ENCODE peak calls at places on chromosomes 2 and 18, in five cellular contexts. One of them, this sample, is unnamed.

GRCh38 chr2:216372761-216373291 is 543 bp upstream of the MARCHF4 start:
- DNase-seq in astrocyte: peak; percentile 92
- DNase-seq in activated CD8-positive, alpha-beta memory T cell treated with anti-CD3 and anti-CD28 coated beads, Interleukin-2, amount 50 U/mL, for 48 hours: no peak
- DNase-seq in DMS 273 treated with DMSO at 0.1 percent for 48 hours: no peak
- DNase-seq in AG10803: peak; percentile 94
- DNase-seq in this sample: peak; percentile 95

GRCh38 chr2:75517562-75518230 is 43.0 kb downstream of the EVA1A start:
- DNase-seq in activated CD8-positive, alpha-beta memory T cell treated with anti-CD3 and anti-CD28 coated beads, Interleukin-2, amount 50 U/mL, for 48 hours: no peak
- DNase-seq in DMS 273 treated with DMSO at 0.1 percent for 48 hours: no peak
- DNase-seq in AG10803: no peak
- DNase-seq in astrocyte: no peak
- DNase-seq in this sample: no peak

GRCh38 chr2:130231656-130232055 is 33.4 kb upstream of the TUBA3E start:
- DNase-seq in DMS 273 treated with DMSO at 0.1 percent for 48 hours: no peak
- DNase-seq in astrocyte: no peak
- DNase-seq in AG10803: no peak
- DNase-seq in activated CD8-positive, alpha-beta memory T cell treated with anti-CD3 and anti-CD28 coated beads, Interleukin-2, amount 50 U/mL, for 48 hours: no peak
- DNase-seq in this sample: no peak

GRCh38 chr18:30415903-30416302 is 626.6 kb downstream of the DSC3 start:
- DNase-seq in activated CD8-positive, alpha-beta memory T cell treated with anti-CD3 and anti-CD28 coated beads, Interleukin-2, amount 50 U/mL, for 48 hours: no peak
- DNase-seq in DMS 273 treated with DMSO at 0.1 percent for 48 hours: no peak
- DNase-seq in astrocyte: no peak
- DNase-seq in AG10803: no peak
- DNase-seq in this sample: no peak

GRCh38 chr18:21742323-21742687 is 1.7 kb downstream of the MIB1 start:
- DNase-seq in astrocyte: peak; percentile 35
- DNase-seq in AG10803: no peak
- DNase-seq in DMS 273 treated with DMSO at 0.1 percent for 48 hours: no peak
- DNase-seq in activated CD8-positive, alpha-beta memory T cell treated with anti-CD3 and anti-CD28 coated beads, Interleukin-2, amount 50 U/mL, for 48 hours: no peak
- DNase-seq in this sample: peak; percentile 83

GRCh38 chr2:169082995-169083394 is 13.6 kb downstream of the DHRS9 start:
- DNase-seq in activated CD8-positive, alpha-beta memory T cell treated with anti-CD3 and anti-CD28 coated beads, Interleukin-2, amount 50 U/mL, for 48 hours: no peak
- DNase-seq in astrocyte: no peak
- DNase-seq in DMS 273 treated with DMSO at 0.1 percent for 48 hours: no peak
- DNase-seq in AG10803: no peak
- DNase-seq in this sample: no peak

GRCh38 chr2:15964936-15965563 is 24.7 kb downstream of the MYCN start:
- DNase-seq in AG10803: no peak
- DNase-seq in DMS 273 treated with DMSO at 0.1 percent for 48 hours: no peak
- DNase-seq in astrocyte: no peak
- DNase-seq in activated CD8-positive, alpha-beta memory T cell treated with anti-CD3 and anti-CD28 coated beads, Interleukin-2, amount 50 U/mL, for 48 hours: no peak
- DNase-seq in this sample: no peak

GRCh38 chr18:36812686-36813085 is 16.1 kb downstream of the TPGS2 start:
- DNase-seq in astrocyte: no peak
- DNase-seq in AG10803: peak; percentile 56
- DNase-seq in activated CD8-positive, alpha-beta memory T cell treated with anti-CD3 and anti-CD28 coated beads, Interleukin-2, amount 50 U/mL, for 48 hours: no peak
- DNase-seq in DMS 273 treated with DMSO at 0.1 percent for 48 hours: no peak
- DNase-seq in this sample: no peak

GRCh38 chr2:43462866-43463641 is 132.8 kb downstream of the THADA start:
- DNase-seq in AG10803: peak; percentile 59
- DNase-seq in activated CD8-positive, alpha-beta memory T cell treated with anti-CD3 and anti-CD28 coated beads, Interleukin-2, amount 50 U/mL, for 48 hours: no peak
- DNase-seq in astrocyte: no peak
- DNase-seq in DMS 273 treated with DMSO at 0.1 percent for 48 hours: no peak
- DNase-seq in this sample: no peak

GRCh38 chr2:178328037-178328436 is 122.9 kb downstream of the PRKRA start:
- DNase-seq in activated CD8-positive, alpha-beta memory T cell treated with anti-CD3 and anti-CD28 coated beads, Interleukin-2, amount 50 U/mL, for 48 hours: no peak
- DNase-seq in DMS 273 treated with DMSO at 0.1 percent for 48 hours: no peak
- DNase-seq in astrocyte: peak; percentile 58
- DNase-seq in AG10803: peak; percentile 40
- DNase-seq in this sample: no peak

GRCh38 chr2:201931955-201932354 is 101.7 kb upstream of the FZD7 start:
- DNase-seq in AG10803: peak; percentile 80
- DNase-seq in activated CD8-positive, alpha-beta memory T cell treated with anti-CD3 and anti-CD28 coated beads, Interleukin-2, amount 50 U/mL, for 48 hours: no peak
- DNase-seq in DMS 273 treated with DMSO at 0.1 percent for 48 hours: no peak
- DNase-seq in astrocyte: peak; percentile 75
- DNase-seq in this sample: no peak

GRCh38 chr2:105517814-105518705 is 119.2 kb upstream of the FHL2 start:
- DNase-seq in AG10803: peak; percentile 90
- DNase-seq in astrocyte: peak; percentile 12
- DNase-seq in DMS 273 treated with DMSO at 0.1 percent for 48 hours: no peak
- DNase-seq in activated CD8-positive, alpha-beta memory T cell treated with anti-CD3 and anti-CD28 coated beads, Interleukin-2, amount 50 U/mL, for 48 hours: no peak
- DNase-seq in this sample: no peak

GRCh38 chr18:28805491-28805890 is 628.6 kb upstream of the CDH2 start:
- DNase-seq in DMS 273 treated with DMSO at 0.1 percent for 48 hours: no peak
- DNase-seq in astrocyte: no peak
- DNase-seq in activated CD8-positive, alpha-beta memory T cell treated with anti-CD3 and anti-CD28 coated beads, Interleukin-2, amount 50 U/mL, for 48 hours: no peak
- DNase-seq in AG10803: no peak
- DNase-seq in this sample: no peak

GRCh38 chr2:68466361-68466777 is 725 bp downstream of the FBXO48 start:
- DNase-seq in AG10803: peak; percentile 77
- DNase-seq in astrocyte: peak; percentile 89
- DNase-seq in activated CD8-positive, alpha-beta memory T cell treated with anti-CD3 and anti-CD28 coated beads, Interleukin-2, amount 50 U/mL, for 48 hours: peak; percentile 59
- DNase-seq in DMS 273 treated with DMSO at 0.1 percent for 48 hours: no peak
- DNase-seq in this sample: peak; percentile 62

GRCh38 chr2:60297296-60298010 is 256.0 kb downstream of the BCL11A start:
- DNase-seq in activated CD8-positive, alpha-beta memory T cell treated with anti-CD3 and anti-CD28 coated beads, Interleukin-2, amount 50 U/mL, for 48 hours: no peak
- DNase-seq in astrocyte: no peak
- DNase-seq in DMS 273 treated with DMSO at 0.1 percent for 48 hours: no peak
- DNase-seq in AG10803: peak; percentile 4
- DNase-seq in this sample: no peak

GRCh38 chr18:11995445-11996189 is 14.3 kb downstream of the IMPA2 start:
- DNase-seq in AG10803: peak; percentile 73
- DNase-seq in DMS 273 treated with DMSO at 0.1 percent for 48 hours: no peak
- DNase-seq in astrocyte: peak; percentile 52
- DNase-seq in activated CD8-positive, alpha-beta memory T cell treated with anti-CD3 and anti-CD28 coated beads, Interleukin-2, amount 50 U/mL, for 48 hours: peak; percentile 67
- DNase-seq in this sample: peak; percentile 73

GRCh38 chr2:12051831-12052230 is 305.4 kb downstream of the LPIN1 start:
- DNase-seq in AG10803: peak; percentile 52
- DNase-seq in activated CD8-positive, alpha-beta memory T cell treated with anti-CD3 and anti-CD28 coated beads, Interleukin-2, amount 50 U/mL, for 48 hours: no peak
- DNase-seq in DMS 273 treated with DMSO at 0.1 percent for 48 hours: no peak
- DNase-seq in astrocyte: peak; percentile 63
- DNase-seq in this sample: no peak

GRCh38 chr2:9971105-9971818 is 19.8 kb downstream of the GRHL1 start:
- DNase-seq in activated CD8-positive, alpha-beta memory T cell treated with anti-CD3 and anti-CD28 coated beads, Interleukin-2, amount 50 U/mL, for 48 hours: no peak
- DNase-seq in DMS 273 treated with DMSO at 0.1 percent for 48 hours: no peak
- DNase-seq in AG10803: peak; percentile 74
- DNase-seq in astrocyte: peak; percentile 23
- DNase-seq in this sample: no peak

GRCh38 chr2:38387887-38388286 is 10.8 kb upstream of the ATL2 start:
- DNase-seq in activated CD8-positive, alpha-beta memory T cell treated with anti-CD3 and anti-CD28 coated beads, Interleukin-2, amount 50 U/mL, for 48 hours: no peak
- DNase-seq in AG10803: no peak
- DNase-seq in DMS 273 treated with DMSO at 0.1 percent for 48 hours: no peak
- DNase-seq in astrocyte: no peak
- DNase-seq in this sample: no peak

GRCh38 chr2:38462121-38462634 is 85.1 kb upstream of the ATL2 start:
- DNase-seq in AG10803: peak; percentile 81
- DNase-seq in astrocyte: peak; percentile 97
- DNase-seq in DMS 273 treated with DMSO at 0.1 percent for 48 hours: no peak
- DNase-seq in activated CD8-positive, alpha-beta memory T cell treated with anti-CD3 and anti-CD28 coated beads, Interleukin-2, amount 50 U/mL, for 48 hours: peak; percentile 72
- DNase-seq in this sample: peak; percentile 75

GRCh38 chr2:18149660-18150246 is 271.3 kb downstream of the KCNS3 start:
- DNase-seq in DMS 273 treated with DMSO at 0.1 percent for 48 hours: no peak
- DNase-seq in activated CD8-positive, alpha-beta memory T cell treated with anti-CD3 and anti-CD28 coated beads, Interleukin-2, amount 50 U/mL, for 48 hours: no peak
- DNase-seq in astrocyte: no peak
- DNase-seq in AG10803: peak; percentile 58
- DNase-seq in this sample: peak; percentile 54

GRCh38 chr2:95539290-95539689 is 52.5 kb upstream of the TRIM43 start:
- DNase-seq in AG10803: no peak
- DNase-seq in DMS 273 treated with DMSO at 0.1 percent for 48 hours: no peak
- DNase-seq in astrocyte: no peak
- DNase-seq in activated CD8-positive, alpha-beta memory T cell treated with anti-CD3 and anti-CD28 coated beads, Interleukin-2, amount 50 U/mL, for 48 hours: no peak
- DNase-seq in this sample: no peak

GRCh38 chr2:54899576-54900200 is 150.6 kb downstream of the RTN4 start:
- DNase-seq in AG10803: peak; percentile 77
- DNase-seq in DMS 273 treated with DMSO at 0.1 percent for 48 hours: peak; percentile 94
- DNase-seq in astrocyte: peak; percentile 33
- DNase-seq in activated CD8-positive, alpha-beta memory T cell treated with anti-CD3 and anti-CD28 coated beads, Interleukin-2, amount 50 U/mL, for 48 hours: no peak
- DNase-seq in this sample: peak; percentile 51

GRCh38 chr2:15652316-15653276 is 60.9 kb downstream of the DDX1 start:
- DNase-seq in astrocyte: no peak
- DNase-seq in activated CD8-positive, alpha-beta memory T cell treated with anti-CD3 and anti-CD28 coated beads, Interleukin-2, amount 50 U/mL, for 48 hours: no peak
- DNase-seq in DMS 273 treated with DMSO at 0.1 percent for 48 hours: no peak
- DNase-seq in AG10803: no peak
- DNase-seq in this sample: no peak

GRCh38 chr2:136008205-136008865 is 22.9 kb upstream of the DARS1 start:
- DNase-seq in DMS 273 treated with DMSO at 0.1 percent for 48 hours: no peak
- DNase-seq in AG10803: no peak
- DNase-seq in activated CD8-positive, alpha-beta memory T cell treated with anti-CD3 and anti-CD28 coated beads, Interleukin-2, amount 50 U/mL, for 48 hours: peak; percentile 74
- DNase-seq in astrocyte: no peak
- DNase-seq in this sample: no peak

GRCh38 chr2:9717886-9718451 is 87.2 kb upstream of the YWHAQ start:
- DNase-seq in astrocyte: no peak
- DNase-seq in activated CD8-positive, alpha-beta memory T cell treated with anti-CD3 and anti-CD28 coated beads, Interleukin-2, amount 50 U/mL, for 48 hours: no peak
- DNase-seq in DMS 273 treated with DMSO at 0.1 percent for 48 hours: no peak
- DNase-seq in AG10803: no peak
- DNase-seq in this sample: no peak